ENCODE peak calls at places on chromosomes 11 and 22, in four cellular contexts. P is HCT116, H is H1, J is K562. W is an unnamed sample.

GRCh38 chr11:118152020-118152551 is 537 bp downstream of the SCN4B start:
- DNase-seq in P (no peak), J (no peak), H (no peak), W (no peak)

GRCh38 chr11:10633261-10633660 is 60.3 kb downstream of the IRAG1 start:
- DNase-seq in J (no peak), P (no peak), H (no peak), W (no peak)

GRCh38 chr11:69369945-69370344 is 76.0 kb downstream of the MYEOV start:
- DNase-seq in H (no peak), J (no peak), P (no peak), W (no peak)

GRCh38 chr22:49659924-49660315 is 167.8 kb downstream of the BRD1 start:
- DNase-seq in J (no peak), H (no peak), P (no peak), W (no peak)

GRCh38 chr11:2202071-2202899 is 30.7 kb upstream of the TH start:
- DNase-seq in J (no peak), P (no peak), H (no peak), W (no peak)

GRCh38 chr22:42986115-42986514 is 28.8 kb downstream of the PACSIN2 start:
- DNase-seq in P (no peak), J (no peak), H (no peak), W (no peak)

GRCh38 chr11:1437500-1437899 is 47.8 kb downstream of the BRSK2 start:
- DNase-seq in J (peak; percentile 71), H (no peak), P (no peak), W (peak; percentile 16)

GRCh38 chr22:40044870-40045834 is 50.4 kb downstream of the FAM83F start:
- DNase-seq in P (no peak), H (peak; percentile 74), J (peak; percentile 79), W (peak; percentile 20)

GRCh38 chr11:108221981-108222685 is at the start of gene NPAT:
- DNase-seq in H (no peak), J (no peak), P (no peak), W (no peak)

GRCh38 chr11:73662445-73663157 is 16.2 kb downstream of the PLEKHB1 start:
- DNase-seq in P (no peak), J (no peak), H (no peak), W (no peak)

GRCh38 chr11:73140213-73141030 is 1.7 kb downstream of the FCHSD2 start:
- DNase-seq in P (no peak), H (peak; percentile 56), J (no peak), W (no peak)

GRCh38 chr11:56906683-56907148 is 82.0 kb upstream of the OR5AK2 start:
- DNase-seq in H (no peak), J (no peak), P (no peak), W (no peak)

GRCh38 chr11:70579376-70579955 is 181.1 kb downstream of the CTTN start:
- DNase-seq in P (no peak), H (no peak), J (no peak), W (no peak)

GRCh38 chr11:117690484-117691205 is 106.4 kb downstream of the DSCAML1 start:
- DNase-seq in H (no peak), P (no peak), J (no peak), W (no peak)

GRCh38 chr11:33722579-33723234 is 13.5 kb downstream of the CD59 start:
- DNase-seq in P (no peak), J (peak; percentile 45), H (no peak), W (no peak)

GRCh38 chr11:12171921-12172320 is 61.5 kb downstream of the MICAL2 start:
- DNase-seq in J (no peak), H (no peak), P (no peak), W (no peak)

GRCh38 chr22:49008682-49009235 is 818.9 kb downstream of the BRD1 start:
- DNase-seq in J (no peak), H (peak; percentile 33), P (no peak), W (no peak)

GRCh38 chr11:69280451-69280850 is 13.5 kb upstream of the MYEOV start:
- DNase-seq in J (no peak), P (no peak), H (no peak), W (no peak)

GRCh38 chr11:96341237-96342130 is 1.5 kb downstream of the MAML2 start:
- DNase-seq in P (no peak), J (peak; percentile 73), H (peak; percentile 61), W (peak; percentile 44)

GRCh38 chr11:74932169-74932568 is 16.7 kb downstream of the XRRA1 start:
- DNase-seq in P (no peak), H (no peak), J (no peak), W (no peak)

GRCh38 chr11:76445122-76446084 is 585 bp downstream of the EMSY start:
- DNase-seq in J (peak; percentile 78), H (peak; percentile 78), P (peak; percentile 79), W (peak; percentile 79)

GRCh38 chr22:28442951-28443876 is 236.4 kb downstream of the TTC28 start:
- DNase-seq in J (peak; percentile 5), P (no peak), H (peak; percentile 54), W (peak; percentile 20)

GRCh38 chr11:69588270-69588669 is 52.7 kb upstream of the CCND1 start:
- DNase-seq in J (no peak), H (no peak), P (peak; percentile 54), W (peak; percentile 28)

GRCh38 chr22:23240639-23241389 is 60.5 kb downstream of the BCR start:
- DNase-seq in H (no peak), J (peak; percentile 64), P (no peak), W (no peak)

GRCh38 chr11:83818349-83818748 is 532.2 kb upstream of the CCDC90B start:
- DNase-seq in P (no peak), J (no peak), H (no peak), W (no peak)

GRCh38 chr11:76838422-76839068 is 22.2 kb upstream of the ACER3 start:
- DNase-seq in J (peak; percentile 61), P (no peak), H (no peak), W (peak; percentile 45)

GRCh38 chr11:86638673-86639072 is 33.7 kb downstream of the ME3 start:
- DNase-seq in J (no peak), P (no peak), H (no peak), W (no peak)

GRCh38 chr11:4639931-4640330 is 2.7 kb downstream of the OR51D1 start:
- DNase-seq in J (no peak), H (no peak), P (no peak), W (no peak)

GRCh38 chr22:19800761-19801244 is 40.2 kb downstream of the TBX1 start:
- DNase-seq in J (no peak), H (no peak), P (no peak), W (peak; percentile 34)

GRCh38 chr11:103109818-103110388 is 677 bp downstream of the DYNC2H1 start:
- DNase-seq in J (no peak), H (no peak), P (no peak), W (no peak)

GRCh38 chr11:86179646-86180064 is 64.9 kb upstream of the EED start:
- DNase-seq in H (no peak), P (no peak), J (no peak), W (peak; percentile 23)

GRCh38 chr11:17431139-17431538 is 42.7 kb upstream of the KCNJ11 start:
- DNase-seq in P (no peak), J (no peak), H (no peak), W (no peak)

GRCh38 chr11:128772814-128773213 is 78.9 kb downstream of the FLI1 start:
- DNase-seq in J (no peak), P (no peak), H (no peak), W (no peak)

GRCh38 chr22:40819741-40820140 is 595 bp upstream of the SLC25A17 start:
- DNase-seq in J (no peak), P (no peak), H (no peak), W (no peak)

GRCh38 chr11:28528217-28528616 is 420.0 kb downstream of the METTL15 start:
- DNase-seq in J (no peak), P (no peak), H (no peak), W (no peak)

GRCh38 chr11:28525636-28526405 is 417.6 kb downstream of the METTL15 start:
- DNase-seq in J (no peak), P (no peak), H (no peak), W (no peak)

GRCh38 chr11:28529540-28530410 is 421.6 kb downstream of the METTL15 start:
- DNase-seq in J (peak; percentile 11), P (peak; percentile 37), H (no peak), W (peak; percentile 50)

GRCh38 chr11:28526406-28526751 is 418.2 kb downstream of the METTL15 start:
- DNase-seq in P (peak; percentile 8), H (no peak), J (peak; percentile 15), W (no peak)

GRCh38 chr11:28529046-28529445 is 420.9 kb downstream of the METTL15 start:
- DNase-seq in J (no peak), H (no peak), P (no peak), W (no peak)
- TF ChIP-seq FOSL1 in J (no peak), H (no peak), P (no peak), W (no peak)

GRCh38 chr11:125062931-125063428 is at the start of gene SLC37A2:
- DNase-seq in J (no peak), H (no peak), P (no peak), W (peak; percentile 45)
- TF ChIP-seq FOSL1 in J (no peak), H (no peak), P (no peak), W (no peak)

GRCh38 chr11:101870510-101870909 is 44.3 kb upstream of the CEP126 start:
- DNase-seq in H (no peak), J (no peak), P (peak; percentile 41), W (no peak)
- TF ChIP-seq FOSL1 in H (no peak), J (no peak), P (peak; percentile 86), W (no peak)

GRCh38 chr11:115911656-115912055 is 407.4 kb upstream of the CADM1 start:
- DNase-seq in P (no peak), J (no peak), H (no peak), W (no peak)
- TF ChIP-seq FOSL1 in P (no peak), J (no peak), H (no peak), W (no peak)

GRCh38 chr11:119169272-119169719 is 771 bp downstream of the NLRX1 start:
- DNase-seq in H (peak; percentile 79), J (no peak), P (peak; percentile 53), W (peak; percentile 37)
- TF ChIP-seq FOSL1 in H (no peak), J (no peak), P (no peak), W (no peak)

DNA sequence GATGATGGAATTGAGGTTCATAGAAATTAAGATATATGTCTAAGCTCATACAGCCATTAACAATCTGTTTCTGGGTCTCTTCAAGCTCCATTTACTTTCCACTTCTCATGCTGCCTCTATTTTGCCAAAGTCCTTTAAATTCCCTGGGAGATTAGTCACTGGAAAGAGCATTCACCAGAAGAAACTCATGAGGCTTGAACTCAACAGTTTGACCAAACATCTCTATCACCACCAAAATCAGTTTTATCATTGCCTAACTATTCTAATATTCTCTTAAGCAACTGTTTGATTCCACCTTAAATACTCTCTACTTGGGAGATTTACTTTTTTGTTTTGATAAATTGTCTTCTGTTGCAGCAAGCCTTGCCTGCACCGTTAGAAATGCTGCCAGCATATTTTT is 881.3 kb downstream of the KCNA4 start:
- DNase-seq in P (no peak), J (no peak), H (no peak), W (no peak)
- TF ChIP-seq FOSL1 in P (no peak), J (no peak), H (no peak), W (no peak)

W was measured in HepG2.